ENCODE peak calls at places on chromosome 17, in ten cellular contexts. One of them, this sample, is unnamed.

GRCh38 chr17:65122836-65123756 is 14.1 kb upstream of the RGS9 start:
- DNase-seq in adipocyte: peak; percentile 94
- DNase-seq in transverse colon: peak; percentile 87
- DNase-seq in renal cortical epithelial cell: peak; percentile 76
- DNase-seq in A673: peak; percentile 94
- DNase-seq in islet precursor cell: peak; percentile 98
- DNase-seq in colonic mucosa: peak; percentile 90
- DNase-seq in ELR: peak; percentile 96
- DNase-seq in H54: peak; percentile 89
- DNase-seq in dorsolateral prefrontal cortex: peak; percentile 77
- DNase-seq in this sample: peak; percentile 81

GRCh38 chr17:50394711-50395110 is 2.6 kb downstream of the LRRC59 start:
- DNase-seq in renal cortical epithelial cell: no peak
- DNase-seq in transverse colon: no peak
- DNase-seq in ELR: peak; percentile 48
- DNase-seq in islet precursor cell: no peak
- DNase-seq in H54: no peak
- DNase-seq in adipocyte: no peak
- DNase-seq in dorsolateral prefrontal cortex: no peak
- DNase-seq in A673: no peak
- DNase-seq in colonic mucosa: no peak
- DNase-seq in this sample: no peak

GRCh38 chr17:80034977-80035686 is 540 bp downstream of the TBC1D16 start:
- DNase-seq in adipocyte: peak; percentile 70
- DNase-seq in transverse colon: peak; percentile 54
- DNase-seq in H54: peak; percentile 44
- DNase-seq in colonic mucosa: peak; percentile 38
- DNase-seq in A673: peak; percentile 54
- DNase-seq in renal cortical epithelial cell: peak; percentile 26
- DNase-seq in ELR: peak; percentile 64
- DNase-seq in islet precursor cell: no peak
- DNase-seq in dorsolateral prefrontal cortex: peak; percentile 61
- DNase-seq in this sample: no peak

GRCh38 chr17:47172698-47173565 is 16.2 kb downstream of the CDC27 start:
- DNase-seq in transverse colon: no peak
- DNase-seq in renal cortical epithelial cell: peak; percentile 15
- DNase-seq in islet precursor cell: no peak
- DNase-seq in adipocyte: no peak
- DNase-seq in colonic mucosa: no peak
- DNase-seq in dorsolateral prefrontal cortex: no peak
- DNase-seq in H54: no peak
- DNase-seq in A673: no peak
- DNase-seq in ELR: no peak
- DNase-seq in this sample: peak; percentile 0

GRCh38 chr17:40035162-40035559 is 19.0 kb downstream of the MED24 start:
- DNase-seq in H54: no peak
- DNase-seq in ELR: peak; percentile 62
- DNase-seq in colonic mucosa: no peak
- DNase-seq in renal cortical epithelial cell: no peak
- DNase-seq in islet precursor cell: peak; percentile 91
- DNase-seq in transverse colon: peak; percentile 64
- DNase-seq in adipocyte: peak; percentile 35
- DNase-seq in dorsolateral prefrontal cortex: peak; percentile 45
- DNase-seq in A673: peak; percentile 53
- DNase-seq in this sample: no peak

GRCh38 chr17:16474012-16474725 is 17.8 kb downstream of the LRRC75A start:
- DNase-seq in A673: no peak
- DNase-seq in ELR: peak; percentile 41
- DNase-seq in H54: no peak
- DNase-seq in colonic mucosa: no peak
- DNase-seq in renal cortical epithelial cell: no peak
- DNase-seq in adipocyte: no peak
- DNase-seq in islet precursor cell: peak; percentile 84
- DNase-seq in transverse colon: no peak
- DNase-seq in dorsolateral prefrontal cortex: no peak
- DNase-seq in this sample: no peak

GRCh38 chr17:72069744-72070143 is 51.1 kb upstream of the SOX9 start:
- DNase-seq in adipocyte: no peak
- DNase-seq in transverse colon: no peak
- DNase-seq in ELR: no peak
- DNase-seq in A673: no peak
- DNase-seq in islet precursor cell: no peak
- DNase-seq in colonic mucosa: no peak
- DNase-seq in renal cortical epithelial cell: no peak
- DNase-seq in dorsolateral prefrontal cortex: no peak
- DNase-seq in H54: no peak
- DNase-seq in this sample: no peak

GRCh38 chr17:43468746-43469544 is 14.8 kb upstream of the DHX8 start:
- DNase-seq in H54: peak; percentile 76
- DNase-seq in dorsolateral prefrontal cortex: no peak
- DNase-seq in ELR: peak; percentile 98
- DNase-seq in A673: peak; percentile 7
- DNase-seq in colonic mucosa: no peak
- DNase-seq in islet precursor cell: peak; percentile 79
- DNase-seq in transverse colon: no peak
- DNase-seq in adipocyte: peak; percentile 82
- DNase-seq in renal cortical epithelial cell: peak; percentile 96
- DNase-seq in this sample: peak; percentile 67

GRCh38 chr17:65018612-65019290 is 37.8 kb downstream of the GNA13 start:
- DNase-seq in ELR: no peak
- DNase-seq in adipocyte: no peak
- DNase-seq in dorsolateral prefrontal cortex: no peak
- DNase-seq in renal cortical epithelial cell: no peak
- DNase-seq in transverse colon: no peak
- DNase-seq in A673: no peak
- DNase-seq in H54: no peak
- DNase-seq in islet precursor cell: no peak
- DNase-seq in colonic mucosa: no peak
- DNase-seq in this sample: no peak

GRCh38 chr17:49551221-49552069 is 24.2 kb upstream of the NXPH3 start:
- DNase-seq in dorsolateral prefrontal cortex: no peak
- DNase-seq in H54: no peak
- DNase-seq in islet precursor cell: peak; percentile 61
- DNase-seq in A673: no peak
- DNase-seq in adipocyte: no peak
- DNase-seq in colonic mucosa: no peak
- DNase-seq in transverse colon: no peak
- DNase-seq in ELR: no peak
- DNase-seq in renal cortical epithelial cell: no peak
- DNase-seq in this sample: no peak

GRCh38 chr17:50214986-50215730 is 13.7 kb upstream of the COL1A1 start:
- DNase-seq in transverse colon: no peak
- DNase-seq in dorsolateral prefrontal cortex: no peak
- DNase-seq in ELR: no peak
- DNase-seq in colonic mucosa: no peak
- DNase-seq in A673: no peak
- DNase-seq in H54: no peak
- DNase-seq in islet precursor cell: peak; percentile 37
- DNase-seq in adipocyte: peak; percentile 45
- DNase-seq in renal cortical epithelial cell: no peak
- DNase-seq in this sample: no peak

GRCh38 chr17:62696726-62697490 is 69.4 kb downstream of the MRC2 start:
- DNase-seq in A673: no peak
- DNase-seq in renal cortical epithelial cell: no peak
- DNase-seq in ELR: no peak
- DNase-seq in adipocyte: no peak
- DNase-seq in H54: no peak
- DNase-seq in colonic mucosa: no peak
- DNase-seq in dorsolateral prefrontal cortex: no peak
- DNase-seq in transverse colon: no peak
- DNase-seq in islet precursor cell: peak; percentile 63
- DNase-seq in this sample: no peak

GRCh38 chr17:42227849-42228696 is 33.8 kb upstream of the GHDC start:
- DNase-seq in A673: no peak
- DNase-seq in dorsolateral prefrontal cortex: no peak
- DNase-seq in colonic mucosa: no peak
- DNase-seq in adipocyte: no peak
- DNase-seq in ELR: peak; percentile 20
- DNase-seq in transverse colon: no peak
- DNase-seq in islet precursor cell: no peak
- DNase-seq in renal cortical epithelial cell: peak; percentile 44
- DNase-seq in H54: no peak
- DNase-seq in this sample: no peak

GRCh38 chr17:38417210-38417951 is 10.9 kb upstream of the ARHGAP23 start:
- DNase-seq in islet precursor cell: peak; percentile 84
- DNase-seq in adipocyte: no peak
- DNase-seq in ELR: no peak
- DNase-seq in transverse colon: no peak
- DNase-seq in H54: peak; percentile 26
- DNase-seq in A673: no peak
- DNase-seq in renal cortical epithelial cell: no peak
- DNase-seq in colonic mucosa: no peak
- DNase-seq in dorsolateral prefrontal cortex: no peak
- DNase-seq in this sample: no peak

GRCh38 chr17:27945333-27945616 is 52.1 kb upstream of the LYRM9 start:
- DNase-seq in renal cortical epithelial cell: no peak
- DNase-seq in dorsolateral prefrontal cortex: no peak
- DNase-seq in A673: no peak
- DNase-seq in transverse colon: no peak
- DNase-seq in adipocyte: no peak
- DNase-seq in H54: no peak
- DNase-seq in ELR: no peak
- DNase-seq in colonic mucosa: no peak
- DNase-seq in islet precursor cell: no peak
- DNase-seq in this sample: no peak

GRCh38 chr17:74738051-74738996 is 1.3 kb downstream of the RAB37 start:
- DNase-seq in transverse colon: peak; percentile 76
- DNase-seq in islet precursor cell: peak; percentile 52
- DNase-seq in A673: no peak
- DNase-seq in dorsolateral prefrontal cortex: no peak
- DNase-seq in colonic mucosa: peak; percentile 77
- DNase-seq in H54: no peak
- DNase-seq in adipocyte: no peak
- DNase-seq in renal cortical epithelial cell: no peak
- DNase-seq in ELR: no peak
- DNase-seq in this sample: peak; percentile 97

GRCh38 chr17:50945779-50946222 is 79.6 kb upstream of the TOB1 start:
- DNase-seq in dorsolateral prefrontal cortex: no peak
- DNase-seq in renal cortical epithelial cell: no peak
- DNase-seq in colonic mucosa: no peak
- DNase-seq in transverse colon: no peak
- DNase-seq in adipocyte: no peak
- DNase-seq in islet precursor cell: peak; percentile 46
- DNase-seq in H54: no peak
- DNase-seq in ELR: no peak
- DNase-seq in A673: no peak
- DNase-seq in this sample: no peak

GRCh38 chr17:55245986-55246385 is 18.8 kb upstream of the HLF start:
- DNase-seq in colonic mucosa: no peak
- DNase-seq in islet precursor cell: no peak
- DNase-seq in A673: no peak
- DNase-seq in dorsolateral prefrontal cortex: no peak
- DNase-seq in adipocyte: no peak
- DNase-seq in transverse colon: no peak
- DNase-seq in renal cortical epithelial cell: no peak
- DNase-seq in ELR: no peak
- DNase-seq in H54: no peak
- DNase-seq in this sample: no peak

GRCh38 chr17:58330544-58330996 is 2.0 kb upstream of the TSPOAP1 start:
- DNase-seq in H54: no peak
- DNase-seq in islet precursor cell: no peak
- DNase-seq in colonic mucosa: no peak
- DNase-seq in adipocyte: no peak
- DNase-seq in renal cortical epithelial cell: no peak
- DNase-seq in A673: no peak
- DNase-seq in dorsolateral prefrontal cortex: no peak
- DNase-seq in transverse colon: no peak
- DNase-seq in ELR: no peak
- DNase-seq in this sample: no peak

GRCh38 chr17:47267354-47267828 is 13.8 kb downstream of the ITGB3 start:
- DNase-seq in H54: peak; percentile 71
- DNase-seq in renal cortical epithelial cell: peak; percentile 100
- DNase-seq in islet precursor cell: peak; percentile 91
- DNase-seq in ELR: peak; percentile 98
- DNase-seq in colonic mucosa: no peak
- DNase-seq in adipocyte: peak; percentile 62
- DNase-seq in dorsolateral prefrontal cortex: no peak
- DNase-seq in A673: no peak
- DNase-seq in transverse colon: no peak
- DNase-seq in this sample: peak; percentile 89

GRCh38 chr17:8900626-8901585 is 33.4 kb upstream of the PIK3R6 start:
- DNase-seq in dorsolateral prefrontal cortex: no peak
- DNase-seq in adipocyte: no peak
- DNase-seq in islet precursor cell: peak; percentile 54
- DNase-seq in H54: no peak
- DNase-seq in ELR: no peak
- DNase-seq in transverse colon: no peak
- DNase-seq in A673: no peak
- DNase-seq in renal cortical epithelial cell: no peak
- DNase-seq in colonic mucosa: no peak
- DNase-seq in this sample: no peak

GRCh38 chr17:80986046-80986445 is 5.6 kb upstream of the CHMP6 start:
- DNase-seq in transverse colon: no peak
- DNase-seq in renal cortical epithelial cell: no peak
- DNase-seq in islet precursor cell: no peak
- DNase-seq in A673: no peak
- DNase-seq in adipocyte: no peak
- DNase-seq in dorsolateral prefrontal cortex: no peak
- DNase-seq in ELR: no peak
- DNase-seq in H54: no peak
- DNase-seq in colonic mucosa: no peak
- DNase-seq in this sample: no peak

GRCh38 chr17:488993-489757 is 136.6 kb upstream of the RPH3AL start:
- DNase-seq in ELR: peak; percentile 57
- DNase-seq in islet precursor cell: peak; percentile 69
- DNase-seq in H54: peak; percentile 52
- DNase-seq in A673: peak; percentile 62
- DNase-seq in dorsolateral prefrontal cortex: no peak
- DNase-seq in renal cortical epithelial cell: no peak
- DNase-seq in transverse colon: no peak
- DNase-seq in adipocyte: no peak
- DNase-seq in colonic mucosa: no peak
- DNase-seq in this sample: no peak

GRCh38 chr17:47628014-47628413 is 21.7 kb upstream of the KPNB1 start:
- DNase-seq in H54: no peak
- DNase-seq in ELR: no peak
- DNase-seq in adipocyte: no peak
- DNase-seq in renal cortical epithelial cell: no peak
- DNase-seq in dorsolateral prefrontal cortex: no peak
- DNase-seq in A673: no peak
- DNase-seq in transverse colon: no peak
- DNase-seq in islet precursor cell: no peak
- DNase-seq in colonic mucosa: no peak
- DNase-seq in this sample: no peak

GRCh38 chr17:35242158-35242804 is 591 bp upstream of the SLFN5 start:
- DNase-seq in colonic mucosa: peak; percentile 73
- DNase-seq in ELR: peak; percentile 82
- DNase-seq in A673: no peak
- DNase-seq in dorsolateral prefrontal cortex: peak; percentile 16
- DNase-seq in H54: no peak
- DNase-seq in islet precursor cell: peak; percentile 95
- DNase-seq in adipocyte: peak; percentile 70
- DNase-seq in transverse colon: peak; percentile 85
- DNase-seq in renal cortical epithelial cell: peak; percentile 67
- DNase-seq in this sample: no peak

GRCh38 chr17:45404870-45405249 is 27.8 kb downstream of the ARHGAP27 start:
- DNase-seq in renal cortical epithelial cell: no peak
- DNase-seq in A673: no peak
- DNase-seq in H54: no peak
- DNase-seq in dorsolateral prefrontal cortex: no peak
- DNase-seq in islet precursor cell: no peak
- DNase-seq in transverse colon: no peak
- DNase-seq in ELR: no peak
- DNase-seq in adipocyte: no peak
- DNase-seq in colonic mucosa: no peak
- DNase-seq in this sample: no peak

GRCh38 chr17:76268015-76268749 is 3.0 kb downstream of the UBALD2 start:
- DNase-seq in renal cortical epithelial cell: peak; percentile 81
- DNase-seq in A673: peak; percentile 75
- DNase-seq in colonic mucosa: peak; percentile 77
- DNase-seq in ELR: peak; percentile 66
- DNase-seq in transverse colon: peak; percentile 84
- DNase-seq in H54: no peak
- DNase-seq in adipocyte: peak; percentile 68
- DNase-seq in dorsolateral prefrontal cortex: peak; percentile 82
- DNase-seq in islet precursor cell: peak; percentile 89
- DNase-seq in this sample: no peak

GRCh38 chr17:19407601-19408380 is 3.2 kb upstream of the RNF112 start:
- DNase-seq in adipocyte: no peak
- DNase-seq in transverse colon: no peak
- DNase-seq in islet precursor cell: no peak
- DNase-seq in dorsolateral prefrontal cortex: no peak
- DNase-seq in A673: no peak
- DNase-seq in colonic mucosa: no peak
- DNase-seq in ELR: no peak
- DNase-seq in H54: no peak
- DNase-seq in renal cortical epithelial cell: no peak
- DNase-seq in this sample: no peak

This sample was measured in T1000.